ENCODE peak calls at places on chromosomes 2 and 18, in five cellular contexts. U is IMR-90, H is neuronal stem cell, B is H9, C is mesenchymal stem cell. I is an unnamed sample.

GRCh38 chr2:40004336-40004735 is 225.3 kb upstream of the THUMPD2 start:
- DNase-seq in U (peak), H (no peak), B (no peak), C (no peak), I (no peak)

GRCh38 chr2:207437857-207438166 is 92.0 kb upstream of the CREB1 start:
- DNase-seq in U (no peak), H (no peak), B (no peak), C (no peak), I (no peak)

GRCh38 chr2:146123256-146123655 is 1603.3 kb upstream of the ZEB2 start:
- DNase-seq in U (no peak), H (no peak), B (no peak), C (no peak), I (no peak)

GRCh38 chr2:135096665-135097446 is 44.8 kb downstream of the RAB3GAP1 start:
- DNase-seq in U (peak), H (no peak), B (no peak), C (no peak), I (no peak)

GRCh38 chr2:162113771-162114168 is 38.3 kb downstream of the GCG start:
- DNase-seq in U (peak), H (no peak), B (no peak), C (peak), I (no peak)

GRCh38 chr2:134261398-134262131 is 7.7 kb downstream of the MGAT5 start:
- DNase-seq in U (no peak), H (no peak), B (no peak), C (peak), I (no peak)

GRCh38 chr2:10297191-10297700 is 5.5 kb upstream of the HPCAL1 start:
- DNase-seq in U (no peak), H (no peak), B (no peak), C (peak), I (no peak)

GRCh38 chr2:2777876-2778275 is 446.8 kb upstream of the MYT1L start:
- DNase-seq in U (no peak), H (no peak), B (no peak), C (no peak), I (no peak)

GRCh38 chr18:63155910-63156773 is 163.4 kb downstream of the BCL2 start:
- DNase-seq in U (no peak), H (no peak), B (no peak), C (no peak), I (no peak)

GRCh38 chr2:229780856-229781773 is 66.8 kb upstream of the DNER start:
- DNase-seq in U (peak), H (peak), B (no peak), C (peak), I (peak)

GRCh38 chr2:47339745-47340541 is 63.0 kb upstream of the MSH2 start:
- DNase-seq in U (peak), H (no peak), B (no peak), C (peak), I (no peak)

GRCh38 chr18:23131693-23132319 is 3.5 kb upstream of the CABLES1 start:
- DNase-seq in U (peak), H (peak), B (peak), C (peak), I (no peak)

GRCh38 chr2:196535742-196536141 is 103.8 kb upstream of the CCDC150 start:
- DNase-seq in U (no peak), H (no peak), B (no peak), C (no peak), I (no peak)

GRCh38 chr2:180202591-180202990 is 195.5 kb upstream of the CWC22 start:
- DNase-seq in U (no peak), H (no peak), B (no peak), C (no peak), I (no peak)

GRCh38 chr2:196286821-196287220 is 115.4 kb upstream of the STK17B start:
- DNase-seq in U (no peak), H (no peak), B (no peak), C (no peak), I (no peak)

GRCh38 chr2:231182500-231182899 is 15.9 kb upstream of the ARMC9 start:
- DNase-seq in U (no peak), H (no peak), B (no peak), C (no peak), I (no peak)

GRCh38 chr18:59005266-59005665 is 134.4 kb upstream of the SEC11C start:
- DNase-seq in U (peak), H (no peak), B (peak), C (peak), I (peak)

GRCh38 chr18:48667276-48668254 is 128.7 kb downstream of the CTIF start:
- DNase-seq in U (peak), H (no peak), B (peak), C (no peak), I (no peak)

GRCh38 chr18:5546660-5547059 is 2.9 kb upstream of the EPB41L3 start:
- DNase-seq in U (peak), H (peak), B (peak), C (no peak), I (no peak)

GRCh38 chr18:59383831-59384230 is 24.8 kb upstream of the LMAN1 start:
- DNase-seq in U (no peak), H (peak), B (no peak), C (no peak), I (no peak)

GRCh38 chr2:236264256-236264655 is at the start of gene ASB18:
- DNase-seq in U (no peak), H (no peak), B (no peak), C (no peak), I (no peak)

GRCh38 chr18:23876496-23876895 is 138.1 kb upstream of the TTC39C start:
- DNase-seq in U (no peak), H (no peak), B (no peak), C (no peak), I (no peak)

GRCh38 chr18:55488473-55488872 is 99.5 kb downstream of the TCF4 start:
- DNase-seq in U (peak), H (no peak), B (peak), C (no peak), I (peak)

GRCh38 chr2:12227941-12228608 is 481.6 kb downstream of the LPIN1 start:
- DNase-seq in U (peak), H (no peak), B (no peak), C (peak), I (no peak)

GRCh38 chr2:120161190-120161589 is 62.0 kb downstream of the TMEM185B start:
- DNase-seq in U (peak), H (no peak), B (no peak), C (peak), I (no peak)

GRCh38 chr2:10862330-10862729 is 49.4 kb upstream of the KCNF1 start:
- DNase-seq in U (no peak), H (no peak), B (no peak), C (no peak), I (no peak)

GRCh38 chr18:64807560-64807959 is 658.7 kb upstream of the LINC00305 start:
- DNase-seq in U (no peak), H (no peak), B (no peak), C (no peak), I (no peak)

GRCh38 chr18:33051397-33051796 is 278.6 kb upstream of the KLHL14 start:
- DNase-seq in U (no peak), H (no peak), B (no peak), C (peak), I (no peak)

GRCh38 chr18:6486313-6486712 is 71.6 kb upstream of the L3MBTL4 start:
- DNase-seq in U (no peak), H (no peak), B (no peak), C (no peak), I (no peak)

GRCh38 chr2:209584915-209585314 is 161.1 kb downstream of the MAP2 start:
- DNase-seq in U (no peak), H (no peak), B (no peak), C (no peak), I (no peak)

GRCh38 chr2:8457620-8458255 is 224.1 kb upstream of the ID2 start:
- DNase-seq in U (no peak), H (no peak), B (no peak), C (no peak), I (no peak)

GRCh38 chr18:63025251-63025710 is 294.3 kb downstream of the BCL2 start:
- DNase-seq in U (no peak), H (peak), B (peak), C (no peak), I (no peak)

GRCh38 chr2:147659051-147659450 is 185.8 kb upstream of the ACVR2A start:
- DNase-seq in U (peak), H (no peak), B (no peak), C (peak), I (no peak)

GRCh38 chr2:82796132-82796531 is 1662.9 kb downstream of the SUCLG1 start:
- DNase-seq in U (no peak), H (no peak), B (no peak), C (no peak), I (no peak)

DNA sequence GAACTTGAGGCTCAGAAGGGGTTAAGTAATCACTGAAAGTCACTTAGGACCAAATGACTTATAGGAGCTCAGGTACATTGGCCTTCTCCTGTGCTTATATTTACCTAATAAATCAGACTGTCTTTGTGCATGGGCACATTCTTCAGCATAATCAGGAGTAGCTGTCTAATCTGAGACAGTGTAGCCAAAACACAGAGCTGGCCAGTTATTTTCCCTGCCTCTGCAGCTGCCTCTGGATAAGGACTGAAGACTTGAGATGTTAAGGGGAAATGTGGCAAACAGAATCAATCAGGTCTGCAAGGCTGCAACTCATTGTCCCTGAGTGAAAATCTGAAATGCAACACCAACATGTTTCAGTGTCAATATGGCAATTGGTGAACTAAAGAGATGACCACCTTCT is 1.5 kb downstream of the FSHR start:
- DNase-seq in U (no peak), H (no peak), B (no peak), C (no peak), I (no peak)
- H2BK15ac ChIP-seq in U (no peak), H (no peak), B (no peak), C (no peak), I (no peak)

GRCh38 chr2:69147841-69148533 is 135.0 kb downstream of the ANTXR1 start:
- DNase-seq in U (no peak), H (no peak), B (no peak), C (no peak), I (no peak)
- H2BK15ac ChIP-seq in U (no peak), H (no peak), B (no peak), C (no peak), I (peak)

GRCh38 chr2:234632527-234633391 is 135.9 kb upstream of the ARL4C start:
- DNase-seq in U (peak), H (no peak), B (peak), C (peak), I (peak)

GRCh38 chr2:234631896-234632514 is 135.1 kb upstream of the ARL4C start:
- DNase-seq in U (no peak), H (no peak), B (peak), C (peak), I (peak)

GRCh38 chr2:234630676-234631350 is 133.9 kb upstream of the ARL4C start:
- DNase-seq in U (peak), H (no peak), B (no peak), C (peak), I (no peak)

GRCh38 chr2:234635284-234635683 is 138.4 kb upstream of the ARL4C start:
- DNase-seq in U (peak), H (no peak), B (no peak), C (peak), I (peak)

GRCh38 chr2:234633581-234634230 is 136.8 kb upstream of the ARL4C start:
- DNase-seq in U (no peak), H (no peak), B (no peak), C (no peak), I (peak)
- H2BK15ac ChIP-seq in U (peak), H (no peak), B (no peak), C (no peak), I (no peak)

DNA sequence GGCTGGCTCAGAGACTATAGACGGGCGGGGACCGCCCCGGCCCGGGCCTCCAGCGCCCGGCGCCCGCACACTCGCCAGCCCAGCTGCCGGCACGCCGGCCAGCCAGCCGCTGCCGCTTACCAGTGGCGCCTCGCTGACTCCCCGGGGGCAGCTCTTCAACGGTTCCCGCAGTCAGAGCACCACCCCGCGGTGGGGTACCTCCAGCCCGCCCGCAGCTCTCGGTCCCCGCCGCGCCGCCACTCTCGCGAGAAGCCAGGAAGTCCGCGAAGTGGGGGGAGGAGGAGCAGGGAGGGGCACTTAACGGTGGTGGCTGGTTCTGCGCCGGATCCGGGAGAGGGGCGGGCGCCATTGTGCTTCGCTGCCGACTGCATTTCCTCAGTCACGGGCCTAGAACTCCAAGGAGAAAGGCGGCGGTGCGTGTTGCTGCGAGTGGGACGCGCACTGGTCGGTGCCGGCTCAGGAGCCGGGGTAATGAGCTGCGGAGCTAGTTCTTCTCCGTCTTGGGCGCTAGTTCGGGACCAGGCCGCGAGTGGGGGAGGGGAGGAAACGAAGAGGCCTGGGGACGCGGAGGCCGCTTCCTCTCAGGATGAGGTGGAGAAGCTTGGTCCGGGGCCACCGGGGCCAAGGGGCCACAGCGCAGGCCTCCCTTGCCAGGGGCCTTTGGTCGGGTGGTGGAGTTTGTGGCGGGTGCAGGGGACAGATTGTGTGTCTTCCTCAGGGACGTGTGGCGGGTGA is at the start of gene MARCHF7:
- DNase-seq in U (peak), H (peak), B (peak), C (peak), I (peak)
- H2BK15ac ChIP-seq in U (peak), H (peak), B (peak), C (peak), I (no peak)

DNA sequence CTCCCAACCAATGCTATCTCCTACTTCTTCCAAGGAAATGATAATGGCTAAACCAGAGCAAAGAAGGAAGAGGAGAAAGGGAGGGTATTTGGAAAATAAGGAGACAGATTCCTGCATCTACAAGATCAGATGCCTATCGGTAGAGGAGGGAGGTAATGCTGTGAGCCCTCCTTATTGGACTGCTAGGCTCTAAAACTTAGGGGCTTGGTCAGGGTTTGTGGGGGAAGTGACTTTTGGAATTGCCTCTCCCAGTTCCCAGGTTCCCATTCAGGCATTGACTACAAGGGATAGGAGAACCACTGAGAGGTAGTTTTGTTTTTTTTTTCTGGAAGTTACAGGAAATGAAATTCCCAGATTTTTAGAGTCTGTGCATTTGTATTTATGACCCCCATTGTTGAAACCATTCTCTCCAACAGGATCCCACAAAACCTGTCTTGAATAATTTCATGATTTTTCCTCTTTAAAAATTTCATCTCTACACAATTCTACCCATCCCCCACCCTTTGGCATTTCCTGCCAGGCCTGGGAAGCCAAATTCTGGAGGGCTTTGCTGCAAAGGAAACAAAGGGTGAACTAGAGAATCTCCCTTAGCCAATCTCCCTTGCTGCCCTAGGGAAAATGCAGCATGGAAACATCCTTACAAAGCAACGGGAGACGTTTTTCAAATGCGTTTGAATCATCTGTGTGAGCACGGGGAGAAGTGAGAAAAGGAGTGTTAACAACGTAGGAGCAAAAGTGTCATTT is 282.1 kb upstream of the EPAS1 start:
- DNase-seq in U (no peak), H (no peak), B (peak), C (peak), I (peak)
- H2BK15ac ChIP-seq in U (peak), H (no peak), B (no peak), C (no peak), I (no peak)

DNA sequence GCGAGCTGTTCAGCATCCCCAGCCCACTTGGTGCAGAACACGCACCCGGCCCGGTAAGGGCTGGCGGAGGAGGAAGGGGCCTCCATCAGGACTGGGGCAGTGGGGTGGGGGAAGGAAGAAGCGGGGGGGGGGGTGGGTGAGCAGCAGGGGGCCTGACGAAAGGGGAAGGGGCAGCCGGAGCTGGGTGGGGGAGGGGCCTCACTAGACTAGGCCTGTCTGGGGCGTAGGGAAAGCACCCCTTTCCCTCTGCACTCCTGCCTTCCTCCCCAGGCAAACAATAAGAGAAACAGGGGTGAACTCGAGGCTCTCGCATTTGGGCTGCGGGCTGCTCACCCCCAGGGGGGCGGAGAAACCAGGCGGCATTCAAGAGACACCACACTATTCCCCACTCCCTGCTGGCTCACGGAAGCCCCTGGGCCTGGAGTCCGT is 82.7 kb upstream of the POMC start:
- DNase-seq in U (no peak), H (peak), B (no peak), C (no peak), I (no peak)
- H2BK15ac ChIP-seq in U (no peak), H (peak), B (no peak), C (no peak), I (no peak)

DNA sequence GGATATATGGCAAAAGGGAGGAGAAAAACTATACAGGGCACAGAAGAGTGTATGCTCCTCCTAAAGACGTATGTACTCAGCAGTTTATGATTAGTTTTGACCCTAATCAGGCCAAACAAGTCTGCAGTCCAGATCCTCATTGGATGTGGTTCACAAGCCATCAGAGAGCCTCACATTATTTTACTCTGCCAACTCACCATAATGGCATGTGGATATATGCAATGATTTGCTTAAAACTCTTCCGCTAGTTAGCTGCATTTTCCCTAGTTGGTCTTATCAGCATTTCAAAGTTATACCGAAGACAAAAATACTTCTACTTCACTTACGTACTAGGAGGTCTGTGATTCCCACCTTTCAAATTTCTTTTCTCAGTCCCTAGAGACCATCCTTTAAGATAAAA is 198.4 kb downstream of the CMPK2 start:
- DNase-seq in U (peak), H (no peak), B (no peak), C (no peak), I (no peak)
- H2BK15ac ChIP-seq in U (no peak), H (no peak), B (no peak), C (no peak), I (no peak)

GRCh38 chr2:58539973-58540372 is 298.8 kb upstream of the FANCL start:
- DNase-seq in U (no peak), H (peak), B (no peak), C (peak), I (no peak)

GRCh38 chr2:58532641-58533040 is 291.5 kb upstream of the FANCL start:
- DNase-seq in U (no peak), H (no peak), B (no peak), C (no peak), I (no peak)

GRCh38 chr2:58533376-58533775 is 292.3 kb upstream of the FANCL start:
- DNase-seq in U (no peak), H (no peak), B (no peak), C (no peak), I (no peak)

GRCh38 chr2:58535182-58535581 is 294.1 kb upstream of the FANCL start:
- DNase-seq in U (no peak), H (peak), B (peak), C (no peak), I (no peak)

GRCh38 chr2:58535994-58536393 is 294.9 kb upstream of the FANCL start:
- DNase-seq in U (no peak), H (no peak), B (no peak), C (no peak), I (no peak)
- H2BK15ac ChIP-seq in U (no peak), H (no peak), B (no peak), C (no peak), I (no peak)

GRCh38 chr2:224086226-224086911 is 47.3 kb upstream of the SERPINE2 start:
- DNase-seq in U (peak), H (no peak), B (no peak), C (peak), I (no peak)
- H2BK15ac ChIP-seq in U (peak), H (no peak), B (no peak), C (no peak), I (no peak)

GRCh38 chr2:159710601-159711180 is 1.6 kb upstream of the MARCHF7 start:
- DNase-seq in U (peak), H (no peak), B (no peak), C (peak), I (no peak)

GRCh38 chr2:159714586-159714930 is 2.3 kb downstream of the MARCHF7 start:
- DNase-seq in U (no peak), H (no peak), B (no peak), C (no peak), I (no peak)

GRCh38 chr2:159712929-159713575 is 746 bp downstream of the MARCHF7 start:
- DNase-seq in U (no peak), H (no peak), B (no peak), C (peak), I (no peak)

GRCh38 chr2:159713691-159714585 is 1.6 kb downstream of the MARCHF7 start:
- DNase-seq in U (peak), H (no peak), B (no peak), C (peak), I (no peak)

GRCh38 chr2:159711562-159712193 is 628 bp upstream of the MARCHF7 start:
- DNase-seq in U (no peak), H (no peak), B (no peak), C (no peak), I (no peak)
- H2BK15ac ChIP-seq in U (peak), H (no peak), B (no peak), C (peak), I (no peak)

I was measured in H1.